ENCODE peak calls at places on chromosome 19, in five cellular contexts. One of them, this sample, is unnamed.
A peak's percentile ranks its signal among the peaks of the same experiment; 100 is the strongest.

GRCh38 chr19:44643605-44644390 is at the start of gene PVR:
- DNase-seq in dorsolateral prefrontal cortex: peak; percentile 44
- DNase-seq in adrenal gland: peak; percentile 79
- DNase-seq in pancreas: peak; percentile 76
- DNase-seq in RWPE1: peak; percentile 89
- DNase-seq in this sample: peak; percentile 83

GRCh38 chr19:29704562-29705558 is 10.2 kb downstream of the C19orf12 start:
- DNase-seq in adrenal gland: no peak
- DNase-seq in RWPE1: no peak
- DNase-seq in dorsolateral prefrontal cortex: no peak
- DNase-seq in pancreas: no peak
- DNase-seq in this sample: no peak

GRCh38 chr19:18291590-18292459 is 10.4 kb upstream of the JUND start:
- DNase-seq in adrenal gland: peak; percentile 91
- DNase-seq in RWPE1: peak; percentile 54
- DNase-seq in pancreas: peak; percentile 66
- DNase-seq in dorsolateral prefrontal cortex: peak; percentile 58
- DNase-seq in this sample: peak; percentile 92

GRCh38 chr19:47499863-47500830 is 14.7 kb downstream of the NAPA start:
- DNase-seq in pancreas: no peak
- DNase-seq in dorsolateral prefrontal cortex: no peak
- DNase-seq in RWPE1: no peak
- DNase-seq in adrenal gland: no peak
- DNase-seq in this sample: no peak

GRCh38 chr19:23098988-23099387 is 17.8 kb upstream of the ZNF730 start:
- DNase-seq in RWPE1: no peak
- DNase-seq in pancreas: no peak
- DNase-seq in adrenal gland: no peak
- DNase-seq in dorsolateral prefrontal cortex: no peak
- DNase-seq in this sample: no peak

GRCh38 chr19:17648097-17648660 is 40.0 kb downstream of the UNC13A start:
- DNase-seq in adrenal gland: no peak
- DNase-seq in RWPE1: no peak
- DNase-seq in dorsolateral prefrontal cortex: no peak
- DNase-seq in pancreas: no peak
- DNase-seq in this sample: no peak

GRCh38 chr19:42406111-42406510 is 16.0 kb upstream of the CNFN start:
- DNase-seq in dorsolateral prefrontal cortex: no peak
- DNase-seq in pancreas: no peak
- DNase-seq in adrenal gland: no peak
- DNase-seq in RWPE1: no peak
- DNase-seq in this sample: no peak

GRCh38 chr19:17716309-17716929 is 2.9 kb upstream of the MAP1S start:
- DNase-seq in RWPE1: no peak
- DNase-seq in pancreas: no peak
- DNase-seq in dorsolateral prefrontal cortex: no peak
- DNase-seq in adrenal gland: no peak
- DNase-seq in this sample: no peak

GRCh38 chr19:58227964-58228583 is 640 bp upstream of the ZNF544 start:
- DNase-seq in adrenal gland: no peak
- DNase-seq in pancreas: no peak
- DNase-seq in dorsolateral prefrontal cortex: no peak
- DNase-seq in RWPE1: no peak
- DNase-seq in this sample: no peak

GRCh38 chr19:44955500-44956439 is 590 bp downstream of the CLPTM1 start:
- DNase-seq in adrenal gland: peak; percentile 27
- DNase-seq in RWPE1: peak; percentile 17
- DNase-seq in pancreas: no peak
- DNase-seq in dorsolateral prefrontal cortex: no peak
- DNase-seq in this sample: no peak

GRCh38 chr19:6042776-6043726 is 65.1 kb upstream of the RANBP3 start:
- DNase-seq in RWPE1: no peak
- DNase-seq in dorsolateral prefrontal cortex: peak; percentile 4
- DNase-seq in adrenal gland: no peak
- DNase-seq in pancreas: no peak
- DNase-seq in this sample: no peak

GRCh38 chr19:29672933-29673336 is 7.7 kb downstream of the PLEKHF1 start:
- DNase-seq in dorsolateral prefrontal cortex: no peak
- DNase-seq in RWPE1: no peak
- DNase-seq in adrenal gland: no peak
- DNase-seq in pancreas: no peak
- DNase-seq in this sample: no peak

GRCh38 chr19:29371766-29372415 is 153.9 kb upstream of the VSTM2B start:
- DNase-seq in RWPE1: no peak
- DNase-seq in adrenal gland: no peak
- DNase-seq in dorsolateral prefrontal cortex: no peak
- DNase-seq in pancreas: no peak
- DNase-seq in this sample: no peak

GRCh38 chr19:17719730-17720486 is 628 bp downstream of the MAP1S start:
- DNase-seq in dorsolateral prefrontal cortex: no peak
- DNase-seq in pancreas: peak; percentile 75
- DNase-seq in adrenal gland: no peak
- DNase-seq in RWPE1: peak; percentile 76
- DNase-seq in this sample: no peak

GRCh38 chr19:23310729-23311211 is 60.6 kb upstream of the ZNF724 start:
- DNase-seq in pancreas: no peak
- DNase-seq in adrenal gland: no peak
- DNase-seq in RWPE1: peak; percentile 26
- DNase-seq in dorsolateral prefrontal cortex: no peak
- DNase-seq in this sample: no peak

GRCh38 chr19:33434886-33435705 is 61.6 kb downstream of the CEBPG start:
- DNase-seq in RWPE1: peak; percentile 14
- DNase-seq in pancreas: no peak
- DNase-seq in dorsolateral prefrontal cortex: no peak
- DNase-seq in adrenal gland: no peak
- DNase-seq in this sample: no peak

GRCh38 chr19:35155441-35155840 is 906 bp downstream of the FXYD5 start:
- DNase-seq in pancreas: no peak
- DNase-seq in adrenal gland: no peak
- DNase-seq in RWPE1: no peak
- DNase-seq in dorsolateral prefrontal cortex: no peak
- DNase-seq in this sample: no peak

DNA sequence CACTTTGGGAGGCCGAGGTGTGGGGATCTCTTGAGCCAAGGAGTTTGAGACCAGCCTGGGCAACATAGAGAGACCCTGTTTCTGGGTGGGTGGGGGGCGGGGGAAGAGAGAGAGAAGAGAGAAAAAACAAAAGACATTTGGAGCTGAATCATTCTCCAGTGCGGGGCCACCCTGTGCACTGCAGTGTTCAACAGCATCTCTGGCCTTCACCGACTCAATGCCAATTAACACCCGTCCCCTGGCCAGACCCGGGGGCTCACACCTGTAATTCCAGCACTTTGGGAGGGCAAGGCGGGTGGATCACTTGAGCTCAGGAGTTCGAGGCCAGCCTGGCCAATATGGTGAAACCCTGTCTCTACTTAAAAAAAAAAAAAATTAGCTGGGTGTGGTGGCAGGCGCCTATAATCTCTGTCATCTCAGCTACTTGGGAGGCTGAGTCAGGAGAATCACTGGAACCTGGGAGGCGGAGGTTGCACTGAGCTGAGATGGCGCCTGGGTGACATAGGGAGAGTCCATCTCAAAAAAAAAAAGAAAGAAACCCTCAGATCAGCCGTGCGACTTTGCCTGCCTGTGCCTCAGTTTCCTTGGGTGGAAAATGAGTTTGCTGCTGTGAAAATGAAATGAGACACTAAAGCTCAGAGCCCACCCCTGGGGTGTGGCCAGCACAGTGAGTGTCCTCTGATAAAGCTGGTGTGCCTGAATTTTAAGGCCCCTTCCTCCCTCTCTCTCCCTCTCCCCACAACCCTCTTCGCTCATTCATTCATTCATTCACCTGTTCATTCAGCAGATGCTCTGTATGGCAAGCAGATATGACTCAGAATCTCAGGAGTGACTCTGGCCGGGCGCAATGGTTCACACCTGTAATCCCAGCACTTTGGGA is 6.4 kb downstream of the KLF2 start:
- DNase-seq in dorsolateral prefrontal cortex: no peak
- DNase-seq in RWPE1: no peak
- DNase-seq in adrenal gland: no peak
- DNase-seq in pancreas: no peak
- DNase-seq in this sample: no peak
- H3K27ac ChIP-seq in dorsolateral prefrontal cortex: no peak overlapping the region
- H3K27ac ChIP-seq in RWPE1: peak overlapping the region; percentile 6
- H3K27ac ChIP-seq in adrenal gland: no peak overlapping the region
- H3K27ac ChIP-seq in pancreas: no peak overlapping the region
- H3K27ac ChIP-seq in this sample: peak overlapping the region; percentile 95

GRCh38 chr19:13091400-13092161 is 11.1 kb downstream of the LYL1 start:
- DNase-seq in pancreas: no peak
- DNase-seq in adrenal gland: no peak
- DNase-seq in dorsolateral prefrontal cortex: peak; percentile 72
- DNase-seq in RWPE1: no peak
- DNase-seq in this sample: peak; percentile 94
- TF ChIP-seq CTCF in pancreas: no peak
- TF ChIP-seq CTCF in adrenal gland: no peak
- TF ChIP-seq CTCF in dorsolateral prefrontal cortex: no peak
- TF ChIP-seq CTCF in RWPE1: no peak
- TF ChIP-seq CTCF in this sample: no peak

GRCh38 chr19:16497042-16497441 is 848 bp downstream of the C19orf44 start:
- DNase-seq in adrenal gland: peak; percentile 31
- DNase-seq in pancreas: no peak
- DNase-seq in RWPE1: no peak
- DNase-seq in dorsolateral prefrontal cortex: no peak
- DNase-seq in this sample: no peak

GRCh38 chr19:16497837-16498236 is 1.6 kb downstream of the C19orf44 start:
- DNase-seq in RWPE1: no peak
- DNase-seq in dorsolateral prefrontal cortex: no peak
- DNase-seq in adrenal gland: no peak
- DNase-seq in pancreas: no peak
- DNase-seq in this sample: no peak

GRCh38 chr19:16496613-16496983 is 404 bp downstream of the C19orf44 start:
- DNase-seq in adrenal gland: peak; percentile 67
- DNase-seq in RWPE1: no peak
- DNase-seq in pancreas: peak; percentile 32
- DNase-seq in dorsolateral prefrontal cortex: no peak
- DNase-seq in this sample: no peak

GRCh38 chr19:16495982-16496612 is at the start of the genes C19orf44 and CALR3:
- DNase-seq in adrenal gland: peak; percentile 99
- DNase-seq in pancreas: peak; percentile 99
- DNase-seq in RWPE1: peak; percentile 98
- DNase-seq in dorsolateral prefrontal cortex: peak; percentile 99
- DNase-seq in this sample: peak; percentile 99
- H3K27ac ChIP-seq in adrenal gland: peak within 1 kb of the TSS; percentile 59
- H3K27ac ChIP-seq in pancreas: peak within 1 kb of the TSS; percentile 64
- H3K27ac ChIP-seq in RWPE1: peak within 1 kb of the TSS; percentile 68
- H3K27ac ChIP-seq in dorsolateral prefrontal cortex: no peak within 1 kb of the TSS
- H3K27ac ChIP-seq in this sample: peak within 1 kb of the TSS; percentile 88

GRCh38 chr19:55088543-55089265 is 13.0 kb downstream of the EPS8L1 start:
- DNase-seq in RWPE1: peak; percentile 69
- DNase-seq in adrenal gland: peak; percentile 78
- DNase-seq in pancreas: peak; percentile 75
- DNase-seq in dorsolateral prefrontal cortex: peak; percentile 64
- DNase-seq in this sample: no peak
- TF ChIP-seq CTCF in RWPE1: peak; percentile 82
- TF ChIP-seq CTCF in adrenal gland: peak; percentile 22
- TF ChIP-seq CTCF in pancreas: peak; percentile 87
- TF ChIP-seq CTCF in dorsolateral prefrontal cortex: peak; percentile 90
- TF ChIP-seq CTCF in this sample: peak; percentile 87

GRCh38 chr19:10427169-10427568 is 6.8 kb downstream of the PDE4A start:
- DNase-seq in pancreas: no peak
- DNase-seq in adrenal gland: no peak
- DNase-seq in dorsolateral prefrontal cortex: no peak
- DNase-seq in RWPE1: no peak
- DNase-seq in this sample: no peak

GRCh38 chr19:10430505-10431253 is 10.3 kb downstream of the PDE4A start:
- DNase-seq in pancreas: peak; percentile 56
- DNase-seq in adrenal gland: no peak
- DNase-seq in dorsolateral prefrontal cortex: no peak
- DNase-seq in RWPE1: no peak
- DNase-seq in this sample: no peak

GRCh38 chr19:10431943-10432735 is 11.8 kb downstream of the PDE4A start:
- DNase-seq in dorsolateral prefrontal cortex: no peak
- DNase-seq in adrenal gland: peak; percentile 62
- DNase-seq in RWPE1: no peak
- DNase-seq in pancreas: peak; percentile 60
- DNase-seq in this sample: no peak

GRCh38 chr19:10431254-10431942 is 11.1 kb downstream of the PDE4A start:
- DNase-seq in dorsolateral prefrontal cortex: no peak
- DNase-seq in adrenal gland: no peak
- DNase-seq in pancreas: peak; percentile 44
- DNase-seq in RWPE1: no peak
- DNase-seq in this sample: no peak

GRCh38 chr19:10428996-10429381 is 8.7 kb downstream of the PDE4A start:
- DNase-seq in dorsolateral prefrontal cortex: no peak
- DNase-seq in RWPE1: no peak
- DNase-seq in adrenal gland: no peak
- DNase-seq in pancreas: no peak
- DNase-seq in this sample: no peak
- H3K27ac ChIP-seq in dorsolateral prefrontal cortex: no peak overlapping the region
- H3K27ac ChIP-seq in RWPE1: no peak overlapping the region
- H3K27ac ChIP-seq in adrenal gland: no peak overlapping the region
- H3K27ac ChIP-seq in pancreas: no peak overlapping the region
- H3K27ac ChIP-seq in this sample: no peak overlapping the region

DNA sequence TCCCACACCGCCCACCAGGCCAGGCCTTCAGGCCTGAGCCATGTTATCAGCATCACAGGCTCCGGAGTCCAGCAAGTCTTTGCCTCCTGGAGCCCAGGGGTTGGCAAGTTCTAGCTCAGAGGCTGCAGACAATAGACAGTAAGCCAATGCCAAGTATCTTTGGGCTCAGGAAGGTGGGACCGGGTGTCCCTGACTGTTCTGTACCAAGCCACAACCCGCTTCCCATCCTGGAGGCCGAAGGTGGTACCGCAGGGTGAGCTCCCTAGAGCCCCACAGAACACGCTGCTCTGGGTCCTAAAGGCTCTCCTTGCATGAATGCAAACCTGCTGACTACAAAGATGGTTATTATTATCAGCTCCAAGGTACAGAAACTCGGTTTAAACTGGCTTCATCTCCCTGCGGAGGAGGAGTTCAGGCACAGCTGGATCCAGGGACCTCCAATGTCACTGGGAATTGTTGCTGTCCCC is 5.5 kb upstream of the FSTL3 start:
- DNase-seq in adrenal gland: no peak
- DNase-seq in pancreas: no peak
- DNase-seq in dorsolateral prefrontal cortex: no peak
- DNase-seq in RWPE1: no peak
- DNase-seq in this sample: no peak
- TF ChIP-seq CTCF in adrenal gland: no peak
- TF ChIP-seq CTCF in pancreas: no peak
- TF ChIP-seq CTCF in dorsolateral prefrontal cortex: no peak
- TF ChIP-seq CTCF in RWPE1: no peak
- TF ChIP-seq CTCF in this sample: no peak

This sample was measured in coronary artery.